ENCODE peak calls at places on chromosome 16, in six cellular contexts. S is GM12878, Z is HepG2, L is K562, A is NT2/D1, R is H1. Q is an unnamed sample. For H3K4me1, the result is how much of the 10 kb centered on the place peaks cover.

GRCh38 chr16:8716592-8716991 is 42.2 kb downstream of the ABAT start:
- DNase-seq in S (no peak), R (no peak), Z (no peak), L (no peak), A (no peak), Q (no peak)

GRCh38 chr16:4525069-4525468 is 13.5 kb downstream of the CDIP1 start:
- DNase-seq in Z (no peak), S (no peak), A (no peak), R (no peak), L (no peak), Q (no peak)

GRCh38 chr16:20774703-20775362 is 11.0 kb downstream of the ACSM3 start:
- DNase-seq in R (peak), S (peak), Z (peak), L (peak), A (peak), Q (peak)

GRCh38 chr16:51243836-51244483 is 92.9 kb upstream of the SALL1 start:
- DNase-seq in R (no peak), S (no peak), Z (peak), L (no peak), A (no peak), Q (no peak)

GRCh38 chr16:65062736-65063583 is 58.9 kb downstream of the CDH11 start:
- DNase-seq in Z (no peak), R (no peak), L (no peak), S (no peak), A (no peak), Q (no peak)

GRCh38 chr16:4696172-4696904 is 3.0 kb downstream of the NUDT16L1 start:
- DNase-seq in R (no peak), S (no peak), A (no peak), L (no peak), Z (no peak), Q (no peak)

GRCh38 chr16:2963611-2964415 is at the start of gene KREMEN2:
- DNase-seq in S (no peak), A (no peak), Z (peak), R (no peak), L (peak), Q (peak)

GRCh38 chr16:4015275-4015990 is 100.8 kb downstream of the ADCY9 start:
- DNase-seq in L (no peak), A (no peak), R (no peak), Z (peak), S (no peak), Q (no peak)

GRCh38 chr16:23869052-23869451 is 33.3 kb downstream of the PRKCB start:
- DNase-seq in A (no peak), L (no peak), S (no peak), Z (no peak), R (no peak), Q (no peak)

GRCh38 chr16:57126412-57126811 is 34.0 kb downstream of the CPNE2 start:
- DNase-seq in A (no peak), Z (no peak), R (no peak), L (no peak), S (no peak), Q (no peak)

GRCh38 chr16:51994597-51994996 is 552.3 kb downstream of the TOX3 start:
- DNase-seq in L (no peak), R (no peak), A (no peak), Z (peak), S (no peak), Q (no peak)

DNA sequence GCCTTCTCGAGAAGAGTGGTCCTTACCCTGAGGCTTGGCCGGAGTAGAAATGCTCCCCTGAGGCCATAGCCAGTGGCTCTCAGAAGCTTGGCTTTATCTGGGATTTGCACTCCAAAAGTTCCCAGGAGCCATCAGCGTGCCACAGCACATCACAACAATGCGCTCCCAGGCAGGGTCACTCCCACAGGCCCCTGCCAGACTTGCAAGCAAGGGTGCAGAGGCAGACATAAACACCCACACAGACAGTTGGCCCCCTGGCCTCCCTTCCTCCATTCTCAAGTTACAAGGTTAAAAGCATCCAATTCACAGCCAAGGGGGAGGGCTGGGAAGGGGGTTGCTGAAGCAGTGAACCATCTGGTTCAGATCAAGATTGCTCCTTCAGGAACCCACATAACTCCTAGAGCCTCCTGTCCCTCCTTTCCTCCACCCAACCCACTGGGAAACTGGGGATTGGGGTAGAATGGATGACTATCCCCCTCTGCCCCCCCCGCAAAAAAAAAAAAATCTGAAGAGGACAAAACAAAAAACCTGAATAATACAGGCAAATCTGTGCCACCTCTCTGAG is 1.8 kb downstream of the ST3GAL2 start:
- DNase-seq in Z (peak), R (peak), A (peak), S (no peak), L (peak), Q (no peak)
- H3K4me1 ChIP-seq in Z (half or more), R (under half), A (under half), S (under half), L (under half), Q (under half)

DNA sequence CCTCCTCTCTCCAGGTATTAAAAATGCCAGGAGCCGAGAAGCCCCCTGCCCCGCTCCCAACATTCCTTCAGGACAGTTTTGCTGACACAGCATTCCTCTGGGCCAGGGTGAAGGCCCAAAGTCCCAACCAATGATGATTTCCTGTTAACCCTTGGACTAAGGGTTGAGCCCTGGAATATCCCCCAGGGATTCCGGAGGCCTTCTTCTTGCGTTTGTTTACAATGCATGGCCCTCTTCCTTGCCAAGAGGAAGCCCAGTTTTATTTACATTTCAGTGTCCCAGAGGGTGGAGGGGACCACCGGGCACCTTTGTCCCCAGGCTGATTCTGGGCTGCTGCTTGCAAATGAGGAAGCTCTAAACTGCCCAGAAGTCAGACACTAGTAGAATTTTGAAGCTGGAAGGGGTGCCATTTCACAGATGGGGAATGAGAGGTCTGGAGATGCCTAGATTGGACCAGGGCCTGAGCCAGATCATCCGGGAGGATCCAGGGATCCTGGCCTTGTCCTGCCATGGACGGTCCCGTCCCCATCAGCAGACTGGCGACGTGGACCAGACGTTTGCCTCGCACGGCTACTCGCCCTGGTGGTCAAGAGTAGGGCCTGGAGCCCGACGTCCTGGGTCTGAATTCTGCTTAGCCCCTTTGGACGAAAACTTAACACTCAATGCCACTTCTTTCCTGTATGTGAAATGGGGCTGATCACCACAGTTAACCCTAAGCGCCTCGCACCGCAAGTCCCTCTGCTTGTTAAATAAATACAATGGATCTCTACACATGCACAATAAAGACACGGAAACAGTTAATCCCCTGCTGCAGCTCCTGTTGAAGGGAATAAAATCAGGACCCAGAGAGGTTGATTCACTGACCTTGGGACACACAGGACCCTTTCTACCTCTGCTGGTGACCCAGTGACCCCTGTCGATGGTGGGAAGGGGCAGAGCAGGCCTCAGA is 55.6 kb upstream of the CIBAR2 start:
- DNase-seq in L (no peak), Z (peak), R (no peak), S (no peak), A (peak), Q (no peak)
- TF ChIP-seq ZNF274 in L (no peak), Z (no peak), R (no peak), S (no peak), A (no peak), Q (no peak)

DNA sequence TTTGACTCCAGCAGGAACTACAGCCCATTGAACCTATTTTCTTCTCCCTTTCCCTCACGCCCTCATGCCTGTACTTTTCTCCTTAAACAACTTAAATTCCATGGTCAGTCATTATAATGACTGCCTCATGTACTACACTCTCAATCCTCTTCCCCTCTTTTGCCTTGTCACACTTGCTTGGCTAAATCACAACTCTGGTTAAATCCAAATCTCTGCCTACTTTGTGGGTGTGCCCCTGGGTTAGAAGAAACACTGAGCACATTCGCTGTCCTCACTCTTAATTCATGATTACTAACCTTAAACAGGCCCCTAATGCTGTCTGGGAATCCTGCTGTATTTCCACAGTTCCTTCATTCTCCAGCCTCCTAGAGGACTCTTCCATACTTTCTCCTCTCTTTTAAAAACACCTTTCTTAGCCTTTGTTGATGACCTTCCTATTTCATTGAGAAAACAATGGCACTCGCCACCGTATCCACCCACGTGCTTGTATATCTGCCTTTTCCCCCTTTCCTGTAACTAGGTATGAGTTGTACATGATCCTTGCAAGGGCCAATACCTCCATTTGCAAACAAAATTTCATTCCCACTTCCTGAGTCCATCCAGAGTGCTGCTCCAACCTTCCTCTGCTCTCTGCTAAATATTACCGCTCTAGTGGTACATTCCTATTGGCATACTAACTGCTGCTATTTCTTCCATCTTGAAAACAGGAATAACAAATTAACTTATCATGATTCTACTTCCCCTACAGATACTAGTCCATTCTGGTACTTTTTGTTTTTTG is 28.9 kb downstream of the ZNRF1 start:
- DNase-seq in A (no peak), S (no peak), L (no peak), R (no peak), Z (no peak), Q (no peak)
- H3K4me1 ChIP-seq in A (under half), S (under half), L (under half), R (under half), Z (half or more), Q (under half)

GRCh38 chr16:27218756-27219155 is 15.4 kb downstream of the KDM8 start:
- DNase-seq in S (no peak), A (no peak), R (no peak), Z (no peak), L (no peak), Q (no peak)

GRCh38 chr16:27215660-27216059 is 12.3 kb downstream of the KDM8 start:
- DNase-seq in A (no peak), R (no peak), Z (no peak), S (no peak), L (no peak), Q (no peak)

GRCh38 chr16:27216297-27216885 is 13.1 kb downstream of the KDM8 start:
- DNase-seq in A (no peak), Z (no peak), L (no peak), R (no peak), S (no peak), Q (no peak)

GRCh38 chr16:27219161-27219560 is 15.8 kb downstream of the KDM8 start:
- DNase-seq in L (no peak), S (no peak), R (no peak), A (no peak), Z (no peak), Q (no peak)

DNA sequence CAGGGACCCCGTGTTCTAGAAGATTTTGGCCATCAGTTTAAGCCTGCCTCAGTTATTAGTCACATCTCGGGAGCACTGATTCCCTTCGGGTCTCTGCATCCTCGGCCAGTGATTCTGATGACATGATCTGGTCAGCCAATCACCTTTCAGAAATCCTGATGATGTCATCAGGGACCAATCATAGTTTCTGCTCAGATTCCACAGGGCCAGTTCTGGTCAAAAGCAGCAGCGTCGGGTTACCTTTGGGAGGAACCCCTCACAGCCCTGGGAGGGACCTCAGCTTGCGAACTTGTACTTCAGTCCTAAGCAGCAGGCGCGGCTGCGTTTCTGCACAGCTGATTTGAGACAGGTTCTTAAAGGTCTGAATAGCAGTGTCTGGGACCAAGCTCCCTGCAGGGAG is 13.9 kb downstream of the KDM8 start:
- DNase-seq in R (no peak), Z (no peak), L (peak), A (peak), S (no peak), Q (no peak)
- TF ChIP-seq ZNF274 in R (no peak), Z (no peak), L (no peak), A (no peak), S (no peak), Q (no peak)

DNA sequence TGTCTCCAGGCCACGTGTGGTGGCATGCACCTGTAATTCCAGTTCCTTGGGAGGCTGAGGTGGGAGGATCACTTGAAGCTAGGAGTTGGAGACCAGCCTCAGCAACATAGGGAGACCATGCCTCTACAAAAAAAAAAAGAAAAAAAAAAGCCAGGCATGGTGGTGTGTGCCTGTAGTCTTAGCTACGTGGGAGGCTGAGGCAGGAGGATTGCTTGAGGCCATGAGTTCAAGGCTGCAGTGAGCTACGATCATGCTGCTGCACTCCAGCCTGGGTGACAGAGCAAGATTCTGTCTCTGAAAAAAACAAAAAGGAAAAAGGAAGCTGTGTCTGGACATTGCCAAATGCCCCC is 103.9 kb downstream of the CMIP start:
- DNase-seq in L (no peak), Z (no peak), A (no peak), S (no peak), R (no peak), Q (no peak)
- H3K4me1 ChIP-seq in L (under half), Z (half or more), A (under half), S (under half), R (under half), Q (under half)